ENCODE peak calls at places on chromosomes 7 and 10, in five cellular contexts. One of them, this sample, is unnamed.

GRCh38 chr10:102643346-102644065 is 773 bp upstream of the TRIM8 start:
- DNase-seq in hypothalamus: peak; percentile 42
- DNase-seq in GM12891: no peak
- DNase-seq in stimulated activated CD8-positive, alpha-beta memory T cell treated with anti-CD3 and anti-CD28 coated beads, Interleukin-7, amount 100 ng/mL, for 4 hours: no peak
- DNase-seq in renal cortical epithelial cell: peak; percentile 55
- DNase-seq in this sample: no peak

GRCh38 chr7:154690411-154690810 is 312.5 kb downstream of the PAXIP1 start:
- DNase-seq in hypothalamus: no peak
- DNase-seq in GM12891: no peak
- DNase-seq in stimulated activated CD8-positive, alpha-beta memory T cell treated with anti-CD3 and anti-CD28 coated beads, Interleukin-7, amount 100 ng/mL, for 4 hours: no peak
- DNase-seq in renal cortical epithelial cell: no peak
- DNase-seq in this sample: no peak

GRCh38 chr10:34679177-34679576 is 135.9 kb downstream of the PARD3 start:
- DNase-seq in hypothalamus: no peak
- DNase-seq in GM12891: no peak
- DNase-seq in stimulated activated CD8-positive, alpha-beta memory T cell treated with anti-CD3 and anti-CD28 coated beads, Interleukin-7, amount 100 ng/mL, for 4 hours: no peak
- DNase-seq in renal cortical epithelial cell: no peak
- DNase-seq in this sample: no peak

GRCh38 chr10:9018161-9018843 is 963.8 kb downstream of the GATA3 start:
- DNase-seq in hypothalamus: no peak
- DNase-seq in GM12891: no peak
- DNase-seq in stimulated activated CD8-positive, alpha-beta memory T cell treated with anti-CD3 and anti-CD28 coated beads, Interleukin-7, amount 100 ng/mL, for 4 hours: no peak
- DNase-seq in renal cortical epithelial cell: no peak
- DNase-seq in this sample: no peak

GRCh38 chr7:103307487-103308231 is 10.4 kb downstream of the PMPCB start:
- DNase-seq in hypothalamus: no peak
- DNase-seq in GM12891: no peak
- DNase-seq in stimulated activated CD8-positive, alpha-beta memory T cell treated with anti-CD3 and anti-CD28 coated beads, Interleukin-7, amount 100 ng/mL, for 4 hours: no peak
- DNase-seq in renal cortical epithelial cell: no peak
- DNase-seq in this sample: no peak

GRCh38 chr10:100886544-100886943 is 26.2 kb upstream of the SLF2 start:
- DNase-seq in hypothalamus: no peak
- DNase-seq in GM12891: no peak
- DNase-seq in stimulated activated CD8-positive, alpha-beta memory T cell treated with anti-CD3 and anti-CD28 coated beads, Interleukin-7, amount 100 ng/mL, for 4 hours: no peak
- DNase-seq in renal cortical epithelial cell: no peak
- DNase-seq in this sample: no peak

GRCh38 chr7:113292105-113292504 is 173.8 kb upstream of the SMIM30 start:
- DNase-seq in hypothalamus: no peak
- DNase-seq in GM12891: no peak
- DNase-seq in stimulated activated CD8-positive, alpha-beta memory T cell treated with anti-CD3 and anti-CD28 coated beads, Interleukin-7, amount 100 ng/mL, for 4 hours: no peak
- DNase-seq in renal cortical epithelial cell: no peak
- DNase-seq in this sample: no peak

GRCh38 chr10:66167816-66168215 is 758.0 kb upstream of the LRRTM3 start:
- DNase-seq in hypothalamus: no peak
- DNase-seq in GM12891: no peak
- DNase-seq in stimulated activated CD8-positive, alpha-beta memory T cell treated with anti-CD3 and anti-CD28 coated beads, Interleukin-7, amount 100 ng/mL, for 4 hours: no peak
- DNase-seq in renal cortical epithelial cell: peak; percentile 89
- DNase-seq in this sample: no peak

GRCh38 chr10:44990302-44990655 is 10.4 kb upstream of the ZNF22 start:
- DNase-seq in hypothalamus: no peak
- DNase-seq in GM12891: no peak
- DNase-seq in stimulated activated CD8-positive, alpha-beta memory T cell treated with anti-CD3 and anti-CD28 coated beads, Interleukin-7, amount 100 ng/mL, for 4 hours: no peak
- DNase-seq in renal cortical epithelial cell: no peak
- DNase-seq in this sample: no peak